ENCODE peak calls at places on chromosome 20, in nine cellular contexts. P, H, N, K, J, V, C, B and F are unnamed samples.

GRCh38 chr20:38635721-38636285 is 34.2 kb downstream of the ARHGAP40 start:
- DNase-seq in P (no peak), H (no peak), N (no peak), K (no peak), J (peak), V (no peak), C (peak), B (no peak), F (no peak)

GRCh38 chr20:23046431-23046830 is 3.0 kb downstream of the THBD start:
- DNase-seq in P (no peak), H (no peak), N (no peak), K (no peak), J (peak), V (no peak), C (no peak), B (no peak), F (no peak)

GRCh38 chr20:47981242-47981641 is 196.0 kb upstream of the SULF2 start:
- DNase-seq in P (no peak), H (no peak), N (no peak), K (no peak), J (no peak), V (no peak), C (no peak), B (no peak), F (no peak)

GRCh38 chr20:53001502-53002301 is 29.5 kb downstream of the TSHZ2 start:
- DNase-seq in P (no peak), H (no peak), N (no peak), K (no peak), J (no peak), V (no peak), C (no peak), B (no peak), F (peak)

GRCh38 chr20:61668064-61668463 is 397.6 kb downstream of the TAF4 start:
- DNase-seq in P (no peak), H (no peak), N (no peak), K (no peak), J (no peak), V (no peak), C (no peak), B (no peak), F (no peak)

GRCh38 chr20:57760698-57761412 is 51.0 kb upstream of the PMEPA1 start:
- DNase-seq in P (no peak), H (peak), N (no peak), K (no peak), J (peak), V (no peak), C (no peak), B (no peak), F (no peak)

GRCh38 chr20:16752901-16753300 is 4.7 kb downstream of the OTOR start:
- DNase-seq in P (no peak), H (no peak), N (no peak), K (no peak), J (no peak), V (no peak), C (no peak), B (no peak), F (no peak)

GRCh38 chr20:19660808-19661378 is 97.2 kb upstream of the RIN2 start:
- DNase-seq in P (no peak), H (no peak), N (no peak), K (no peak), J (no peak), V (no peak), C (no peak), B (no peak), F (no peak)

GRCh38 chr20:19949195-19949867 is 67.8 kb upstream of the NAA20 start:
- DNase-seq in P (no peak), H (peak), N (no peak), K (no peak), J (no peak), V (no peak), C (no peak), B (no peak), F (no peak)

GRCh38 chr20:33000802-33001466 is 3.3 kb downstream of the SUN5 start:
- DNase-seq in P (no peak), H (no peak), N (no peak), K (no peak), J (peak), V (no peak), C (no peak), B (no peak), F (no peak)

GRCh38 chr20:54668271-54669053 is 193.1 kb downstream of the DOK5 start:
- DNase-seq in P (no peak), H (no peak), N (peak), K (no peak), J (peak), V (no peak), C (peak), B (no peak), F (peak)

GRCh38 chr20:40511478-40511877 is 177.6 kb downstream of the MAFB start:
- DNase-seq in P (peak), H (peak), N (no peak), K (peak), J (peak), V (peak), C (peak), B (peak), F (no peak)

GRCh38 chr20:19817017-19817416 is 59.0 kb downstream of the RIN2 start:
- DNase-seq in P (no peak), H (no peak), N (no peak), K (no peak), J (peak), V (peak), C (peak), B (no peak), F (no peak)

GRCh38 chr20:11810316-11811130 is 107.2 kb upstream of the BTBD3 start:
- DNase-seq in P (no peak), H (no peak), N (no peak), K (no peak), J (peak), V (peak), C (peak), B (no peak), F (no peak)

GRCh38 chr20:8640461-8640860 is 428.4 kb upstream of the PLCB4 start:
- DNase-seq in P (no peak), H (no peak), N (no peak), K (no peak), J (no peak), V (no peak), C (no peak), B (no peak), F (no peak)

GRCh38 chr20:949717-950116 is 33.6 kb upstream of the ANGPT4 start:
- DNase-seq in P (no peak), H (peak), N (no peak), K (no peak), J (no peak), V (no peak), C (no peak), B (no peak), F (no peak)

GRCh38 chr20:30486103-30486478 is 771.4 kb upstream of the DEFB115 start:
- DNase-seq in P (no peak), H (no peak), N (no peak), K (no peak), J (no peak), V (no peak), C (no peak), B (no peak), F (no peak)

GRCh38 chr20:3846378-3846739 is 275 bp upstream of the MAVS start:
- DNase-seq in P (peak), H (no peak), N (no peak), K (no peak), J (no peak), V (no peak), C (no peak), B (no peak), F (no peak)

GRCh38 chr20:62388839-62389600 is 2.1 kb downstream of the RPS21 start:
- DNase-seq in P (no peak), H (no peak), N (no peak), K (no peak), J (no peak), V (no peak), C (no peak), B (no peak), F (no peak)

GRCh38 chr20:53748176-53748575 is 154.5 kb upstream of the ZNF217 start:
- DNase-seq in P (no peak), H (no peak), N (no peak), K (no peak), J (peak), V (no peak), C (no peak), B (no peak), F (no peak)

GRCh38 chr20:48640871-48641270 is 186.9 kb downstream of the PREX1 start:
- DNase-seq in P (no peak), H (no peak), N (no peak), K (no peak), J (no peak), V (no peak), C (no peak), B (no peak), F (no peak)

GRCh38 chr20:11922561-11922960 is 4.9 kb downstream of the BTBD3 start:
- DNase-seq in P (no peak), H (no peak), N (no peak), K (no peak), J (no peak), V (no peak), C (no peak), B (no peak), F (no peak)

GRCh38 chr20:9939231-9939630 is 95.6 kb upstream of the ANKEF1 start:
- DNase-seq in P (no peak), H (no peak), N (no peak), K (no peak), J (no peak), V (no peak), C (no peak), B (no peak), F (no peak)
- TF ChIP-seq CTCF in P (no peak), H (no peak), N (no peak), K (no peak), J (no peak), V (no peak), C (no peak), B (no peak), F (no peak)

GRCh38 chr20:25139061-25139705 is 56.3 kb upstream of the ENTPD6 start:
- DNase-seq in P (no peak), H (no peak), N (no peak), K (no peak), J (peak), V (no peak), C (no peak), B (no peak), F (no peak)
- TF ChIP-seq CTCF in P (no peak), H (no peak), N (no peak), K (peak), J (peak), V (no peak), C (no peak), B (no peak), F (no peak)

DNA sequence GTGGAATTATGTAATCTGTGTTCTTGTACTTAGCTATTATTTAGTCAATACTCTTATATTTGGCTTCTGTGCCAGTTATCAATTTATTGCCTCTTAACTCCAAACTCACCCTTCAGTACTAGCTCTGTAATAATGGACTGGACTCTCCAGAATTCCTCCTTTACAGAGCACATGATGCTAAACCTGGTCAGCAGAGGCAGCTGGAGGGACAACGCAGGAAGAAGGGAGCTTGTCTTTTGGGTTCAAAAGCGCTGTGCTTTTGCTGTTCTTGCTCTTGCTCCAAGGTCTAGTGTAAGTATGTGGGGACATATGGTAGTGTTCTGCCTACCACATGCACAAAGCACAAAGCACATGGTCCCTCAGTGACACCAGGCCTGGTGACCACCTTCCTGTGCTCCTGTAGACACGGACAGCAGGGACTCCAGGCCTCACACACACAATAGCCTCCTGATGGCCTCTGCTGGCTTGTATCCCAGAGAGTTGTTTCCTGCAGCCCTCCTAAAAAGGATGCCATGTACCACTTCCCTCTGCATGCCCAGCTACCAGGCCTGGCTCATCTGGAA is 46.1 kb downstream of the CHD6 start:
- DNase-seq in P (no peak), H (no peak), N (no peak), K (no peak), J (no peak), V (no peak), C (no peak), B (no peak), F (no peak)
- TF ChIP-seq CTCF in P (no peak), H (no peak), N (no peak), K (no peak), J (no peak), V (peak), C (no peak), B (no peak), F (no peak)

GRCh38 chr20:10611357-10611756 is 62.4 kb downstream of the JAG1 start:
- DNase-seq in P (peak), H (no peak), N (peak), K (peak), J (peak), V (peak), C (peak), B (no peak), F (peak)
- TF ChIP-seq CTCF in P (peak), H (peak), N (peak), K (peak), J (peak), V (peak), C (peak), B (peak), F (no peak)

DNA sequence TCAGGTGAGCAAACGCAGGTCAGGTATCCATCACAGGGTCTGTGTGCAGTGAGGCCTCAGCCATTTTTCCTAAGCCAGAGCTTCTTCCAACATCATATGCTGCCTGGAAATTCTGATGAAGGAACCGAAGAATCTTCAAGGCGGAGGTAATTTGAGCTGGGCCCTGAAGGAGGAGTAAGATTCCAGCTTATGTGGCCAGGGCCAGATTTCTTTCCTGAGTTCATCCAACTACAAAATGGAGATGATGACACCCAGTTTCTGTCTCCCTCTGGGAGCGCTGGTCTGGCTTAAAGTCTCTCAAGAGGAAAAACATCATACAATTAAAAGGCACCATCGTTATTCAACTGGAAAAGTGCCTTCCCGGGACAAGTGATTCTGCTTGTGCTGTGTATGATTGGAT is 6.9 kb upstream of the MANBAL start:
- DNase-seq in P (no peak), H (no peak), N (peak), K (no peak), J (peak), V (peak), C (peak), B (no peak), F (no peak)
- TF ChIP-seq CTCF in P (no peak), H (peak), N (no peak), K (peak), J (peak), V (peak), C (peak), B (peak), F (no peak)

DNA sequence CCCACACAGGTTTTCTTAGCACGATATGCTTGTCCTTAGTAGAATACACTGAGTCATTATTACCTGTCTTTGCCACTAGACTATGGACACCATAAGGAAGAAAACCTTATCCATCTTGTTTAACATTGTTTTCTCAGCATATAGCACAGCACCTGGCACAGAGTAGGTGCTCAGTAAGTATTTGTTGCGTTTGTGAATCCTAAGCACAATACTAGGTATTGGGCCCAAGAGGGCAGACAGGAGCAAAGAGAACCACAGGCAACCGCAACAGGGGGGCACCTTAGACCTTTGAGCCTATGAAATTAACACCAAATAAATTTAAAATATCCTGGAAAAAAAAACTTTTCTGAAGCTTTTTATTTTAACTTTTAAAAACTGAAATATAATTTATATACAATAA is 3.7 kb upstream of the NCOA6 start:
- DNase-seq in P (no peak), H (no peak), N (no peak), K (no peak), J (no peak), V (no peak), C (no peak), B (no peak), F (no peak)
- TF ChIP-seq CTCF in P (no peak), H (no peak), N (no peak), K (no peak), J (no peak), V (no peak), C (no peak), B (no peak), F (no peak)

GRCh38 chr20:10696650-10697049 is 22.9 kb upstream of the JAG1 start:
- DNase-seq in P (no peak), H (no peak), N (no peak), K (no peak), J (no peak), V (no peak), C (no peak), B (no peak), F (peak)
- TF ChIP-seq CTCF in P (peak), H (no peak), N (peak), K (peak), J (peak), V (peak), C (peak), B (no peak), F (peak)

DNA sequence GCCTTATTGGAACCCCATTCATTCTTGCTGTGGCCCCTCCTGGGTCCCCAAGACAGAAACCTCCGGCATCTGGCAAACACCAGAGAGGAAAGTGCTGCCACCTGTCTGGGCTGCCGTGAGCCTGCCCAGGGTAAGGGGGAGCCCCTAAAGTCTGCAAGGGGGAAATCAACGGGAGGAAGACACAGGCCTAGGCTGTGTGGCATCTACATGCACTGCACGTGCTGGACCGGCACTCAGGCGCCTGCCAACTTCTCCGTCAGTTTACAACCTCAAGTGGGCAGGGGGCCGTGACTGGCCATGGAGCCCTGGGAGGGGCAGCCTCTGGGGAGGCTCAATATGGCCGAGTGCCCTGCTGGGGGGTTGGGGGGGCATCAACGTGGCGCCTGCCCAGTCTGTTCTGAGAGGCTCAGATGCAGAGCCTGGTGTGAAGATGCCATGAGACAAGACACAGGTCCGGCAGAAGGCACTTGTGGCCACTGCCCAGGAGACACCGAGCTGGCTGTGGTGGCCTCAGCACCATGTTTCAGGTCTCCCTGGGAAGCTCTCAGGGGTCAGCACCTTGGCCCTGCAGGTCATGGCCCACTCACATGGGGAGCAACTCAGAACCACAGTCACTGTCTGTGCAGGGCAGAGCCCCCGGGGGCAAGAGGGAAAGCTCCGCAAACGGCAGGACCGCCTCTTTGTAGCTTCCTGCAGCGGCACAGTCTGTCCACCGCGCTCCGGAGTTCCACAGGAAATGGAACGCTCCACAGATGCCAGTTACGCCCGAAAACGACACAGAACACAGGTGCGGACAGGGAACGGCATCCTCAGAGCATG is 8.4 kb downstream of the UCKL1 start:
- DNase-seq in P (no peak), H (peak), N (no peak), K (no peak), J (no peak), V (no peak), C (no peak), B (no peak), F (no peak)
- TF ChIP-seq CTCF in P (no peak), H (no peak), N (no peak), K (no peak), J (no peak), V (no peak), C (no peak), B (no peak), F (no peak)

GRCh38 chr20:51042657-51043247 is 19.8 kb upstream of the KCNG1 start:
- DNase-seq in P (no peak), H (no peak), N (no peak), K (no peak), J (no peak), V (no peak), C (no peak), B (no peak), F (no peak)
- TF ChIP-seq CTCF in P (no peak), H (no peak), N (peak), K (no peak), J (no peak), V (peak), C (peak), B (no peak), F (no peak)